ENCODE peak calls at places on chromosomes 2 and 18, in four cellular contexts. One of them, this sample, is unnamed.

GRCh38 chr2:33496150-33496549 is 19.7 kb downstream of the RASGRP3 start:
- DNase-seq in AG10803: peak
- DNase-seq in GM23338: no peak
- DNase-seq in CD8-positive, alpha-beta T cell: no peak
- DNase-seq in this sample: peak

GRCh38 chr2:240235149-240235803 is 94.8 kb upstream of the OTOS start:
- DNase-seq in CD8-positive, alpha-beta T cell: peak
- DNase-seq in GM23338: no peak
- DNase-seq in AG10803: no peak
- DNase-seq in this sample: no peak

GRCh38 chr2:113910110-113910717 is 20.3 kb downstream of the ACTR3 start:
- DNase-seq in GM23338: no peak
- DNase-seq in CD8-positive, alpha-beta T cell: peak
- DNase-seq in AG10803: no peak
- DNase-seq in this sample: no peak

GRCh38 chr2:36464006-36464721 is 108.6 kb downstream of the CRIM1 start:
- DNase-seq in AG10803: no peak
- DNase-seq in GM23338: no peak
- DNase-seq in CD8-positive, alpha-beta T cell: no peak
- DNase-seq in this sample: peak

GRCh38 chr2:2573658-2574293 is 242.7 kb upstream of the MYT1L start:
- DNase-seq in GM23338: no peak
- DNase-seq in CD8-positive, alpha-beta T cell: no peak
- DNase-seq in AG10803: no peak
- DNase-seq in this sample: no peak

GRCh38 chr2:105812180-105813044 is 67.7 kb downstream of the NCK2 start:
- DNase-seq in GM23338: no peak
- DNase-seq in CD8-positive, alpha-beta T cell: no peak
- DNase-seq in AG10803: peak
- DNase-seq in this sample: peak

GRCh38 chr2:10369269-10370255 is 66.9 kb downstream of the HPCAL1 start:
- DNase-seq in CD8-positive, alpha-beta T cell: no peak
- DNase-seq in AG10803: no peak
- DNase-seq in GM23338: no peak
- DNase-seq in this sample: no peak

GRCh38 chr2:113273031-113273551 is 5.6 kb downstream of the PAX8 start:
- DNase-seq in CD8-positive, alpha-beta T cell: peak
- DNase-seq in GM23338: peak
- DNase-seq in AG10803: peak
- DNase-seq in this sample: peak

GRCh38 chr18:26226229-26227050 is at the start of gene TAF4B:
- DNase-seq in AG10803: peak
- DNase-seq in CD8-positive, alpha-beta T cell: peak
- DNase-seq in GM23338: peak
- DNase-seq in this sample: peak

GRCh38 chr2:20326163-20326780 is 24.4 kb downstream of the PUM2 start:
- DNase-seq in GM23338: peak
- DNase-seq in AG10803: peak
- DNase-seq in CD8-positive, alpha-beta T cell: peak
- DNase-seq in this sample: peak

GRCh38 chr2:171430516-171431410 is 3.0 kb downstream of the METTL8 start:
- DNase-seq in GM23338: no peak
- DNase-seq in AG10803: no peak
- DNase-seq in CD8-positive, alpha-beta T cell: no peak
- DNase-seq in this sample: no peak
- H3K4me3 ChIP-seq in GM23338: no peak
- H3K4me3 ChIP-seq in AG10803: no peak
- H3K4me3 ChIP-seq in CD8-positive, alpha-beta T cell: no peak
- H3K4me3 ChIP-seq in this sample: no peak

GRCh38 chr18:9542924-9543323 is 67.6 kb downstream of the RALBP1 start:
- DNase-seq in AG10803: no peak
- DNase-seq in CD8-positive, alpha-beta T cell: no peak
- DNase-seq in GM23338: no peak
- DNase-seq in this sample: no peak

GRCh38 chr18:9539938-9540337 is 64.6 kb downstream of the RALBP1 start:
- DNase-seq in GM23338: no peak
- DNase-seq in CD8-positive, alpha-beta T cell: no peak
- DNase-seq in AG10803: no peak
- DNase-seq in this sample: no peak

GRCh38 chr18:9537638-9538037 is 62.3 kb downstream of the RALBP1 start:
- DNase-seq in GM23338: no peak
- DNase-seq in AG10803: no peak
- DNase-seq in CD8-positive, alpha-beta T cell: no peak
- DNase-seq in this sample: no peak

GRCh38 chr18:9536354-9537152 is 61.2 kb downstream of the RALBP1 start:
- DNase-seq in CD8-positive, alpha-beta T cell: no peak
- DNase-seq in GM23338: no peak
- DNase-seq in AG10803: peak
- DNase-seq in this sample: peak

GRCh38 chr18:9539283-9539682 is 64.0 kb downstream of the RALBP1 start:
- DNase-seq in AG10803: peak
- DNase-seq in CD8-positive, alpha-beta T cell: no peak
- DNase-seq in GM23338: no peak
- DNase-seq in this sample: peak
- TF ChIP-seq CTCF in AG10803: no peak
- TF ChIP-seq CTCF in CD8-positive, alpha-beta T cell: no peak
- TF ChIP-seq CTCF in GM23338: no peak
- TF ChIP-seq CTCF in this sample: no peak

GRCh38 chr2:236164201-236164982 is 3.8 kb downstream of the GBX2 start:
- DNase-seq in GM23338: peak
- DNase-seq in CD8-positive, alpha-beta T cell: no peak
- DNase-seq in AG10803: no peak
- DNase-seq in this sample: no peak
- H3K4me3 ChIP-seq in GM23338: peak
- H3K4me3 ChIP-seq in CD8-positive, alpha-beta T cell: no peak
- H3K4me3 ChIP-seq in AG10803: peak
- H3K4me3 ChIP-seq in this sample: peak

GRCh38 chr2:191895743-191896142 is 48.9 kb upstream of the CAVIN2 start:
- DNase-seq in CD8-positive, alpha-beta T cell: no peak
- DNase-seq in AG10803: no peak
- DNase-seq in GM23338: no peak
- DNase-seq in this sample: no peak
- TF ChIP-seq CTCF in CD8-positive, alpha-beta T cell: no peak
- TF ChIP-seq CTCF in AG10803: no peak
- TF ChIP-seq CTCF in GM23338: no peak
- TF ChIP-seq CTCF in this sample: no peak

GRCh38 chr2:152520759-152521158 is 185.8 kb downstream of the FMNL2 start:
- DNase-seq in GM23338: no peak
- DNase-seq in AG10803: no peak
- DNase-seq in CD8-positive, alpha-beta T cell: no peak
- DNase-seq in this sample: no peak
- H3K4me3 ChIP-seq in GM23338: no peak
- H3K4me3 ChIP-seq in AG10803: no peak
- H3K4me3 ChIP-seq in CD8-positive, alpha-beta T cell: no peak
- H3K4me3 ChIP-seq in this sample: no peak

GRCh38 chr2:68384485-68385107 is 19.5 kb downstream of the PLEK start:
- DNase-seq in CD8-positive, alpha-beta T cell: no peak
- DNase-seq in GM23338: no peak
- DNase-seq in AG10803: no peak
- DNase-seq in this sample: no peak

GRCh38 chr2:68385907-68386287 is 20.8 kb downstream of the PLEK start:
- DNase-seq in GM23338: no peak
- DNase-seq in AG10803: no peak
- DNase-seq in CD8-positive, alpha-beta T cell: no peak
- DNase-seq in this sample: no peak

GRCh38 chr2:68386362-68386761 is 21.3 kb downstream of the PLEK start:
- DNase-seq in AG10803: no peak
- DNase-seq in GM23338: no peak
- DNase-seq in CD8-positive, alpha-beta T cell: no peak
- DNase-seq in this sample: no peak

GRCh38 chr2:68383778-68384177 is 18.7 kb downstream of the PLEK start:
- DNase-seq in CD8-positive, alpha-beta T cell: no peak
- DNase-seq in GM23338: no peak
- DNase-seq in AG10803: no peak
- DNase-seq in this sample: no peak

GRCh38 chr2:68385232-68385906 is 20.3 kb downstream of the PLEK start:
- DNase-seq in AG10803: no peak
- DNase-seq in GM23338: no peak
- DNase-seq in CD8-positive, alpha-beta T cell: peak
- DNase-seq in this sample: no peak
- TF ChIP-seq CTCF in AG10803: no peak
- TF ChIP-seq CTCF in GM23338: no peak
- TF ChIP-seq CTCF in CD8-positive, alpha-beta T cell: no peak
- TF ChIP-seq CTCF in this sample: no peak

GRCh38 chr2:222424729-222425671 is 657 bp downstream of the SGPP2 start:
- DNase-seq in GM23338: peak
- DNase-seq in CD8-positive, alpha-beta T cell: no peak
- DNase-seq in AG10803: no peak
- DNase-seq in this sample: no peak
- H3K4me3 ChIP-seq in GM23338: peak
- H3K4me3 ChIP-seq in CD8-positive, alpha-beta T cell: no peak
- H3K4me3 ChIP-seq in AG10803: no peak
- H3K4me3 ChIP-seq in this sample: no peak